ENCODE peak calls at places on chromosome 10, in six cellular contexts. L is activated T-cell treated with anti-CD3 and anti-CD28 coated beads for 4 hours, O is epithelial cell of esophagus, S is NCI-H226, B is NCI-H1417 treated with DMSO at 0.1 percent for 48 hours, U is AML-193. C is an unnamed sample.

GRCh38 chr10:77204171-77204570 is 433.4 kb downstream of the KCNMA1 start:
- DNase-seq in L (no peak), O (no peak), S (no peak), B (no peak), U (no peak), C (no peak)

GRCh38 chr10:94220717-94221116 is 142.0 kb downstream of the NOC3L start:
- DNase-seq in L (no peak), O (no peak), S (no peak), B (no peak), U (no peak), C (no peak)

GRCh38 chr10:111107846-111108245 is 31.0 kb downstream of the ADRA2A start:
- DNase-seq in L (no peak), O (no peak), S (no peak), B (no peak), U (no peak), C (no peak)

GRCh38 chr10:110772454-110773025 is 99.2 kb upstream of the PDCD4 start:
- DNase-seq in L (no peak), O (peak), S (no peak), B (peak), U (no peak), C (no peak)

GRCh38 chr10:24722676-24723385 is 856 bp downstream of the ARHGAP21 start:
- DNase-seq in L (peak), O (peak), S (peak), B (no peak), U (no peak), C (no peak)

GRCh38 chr10:88986549-88987242 is 3.9 kb upstream of the FAS start:
- DNase-seq in L (no peak), O (peak), S (no peak), B (no peak), U (peak), C (no peak)

GRCh38 chr10:86599729-86600128 is 54.6 kb upstream of the OPN4 start:
- DNase-seq in L (no peak), O (peak), S (no peak), B (no peak), U (no peak), C (no peak)

GRCh38 chr10:65670087-65670486 is 1255.7 kb upstream of the LRRTM3 start:
- DNase-seq in L (no peak), O (no peak), S (no peak), B (no peak), U (no peak), C (no peak)

GRCh38 chr10:132133005-132133404 is 53.7 kb upstream of the DPYSL4 start:
- DNase-seq in L (no peak), O (no peak), S (no peak), B (no peak), U (no peak), C (no peak)

GRCh38 chr10:34570887-34571286 is 244.2 kb downstream of the PARD3 start:
- DNase-seq in L (no peak), O (no peak), S (no peak), B (no peak), U (no peak), C (no peak)

GRCh38 chr10:103265712-103266329 is 11.1 kb upstream of the INA start:
- DNase-seq in L (peak), O (peak), S (no peak), B (no peak), U (peak), C (no peak)

GRCh38 chr10:1057106-1057657 is 997 bp downstream of the WDR37 start:
- DNase-seq in L (no peak), O (peak), S (no peak), B (no peak), U (peak), C (no peak)

GRCh38 chr10:72132854-72133253 is 44.5 kb upstream of the SPOCK2 start:
- DNase-seq in L (no peak), O (no peak), S (no peak), B (no peak), U (no peak), C (no peak)

GRCh38 chr10:121668336-121669009 is 70.2 kb upstream of the FGFR2 start:
- DNase-seq in L (no peak), O (peak), S (no peak), B (no peak), U (no peak), C (no peak)

C was measured in NCI-H187.